ENCODE peak calls at places on chromosomes 7 and 10, in nine cellular contexts. X is prostate gland, G is lower lobe of right lung, L is neuronal stem cell, R is PC-3, Y is SK-N-SH, I is HepG2, J is left ventricle myocardium inferior, O is cardiac muscle cell. D is an unnamed sample. For H3K27me3 and H3K36me3, the result is how much of the 10 kb centered on the place peaks cover.

GRCh38 chr10:89384474-89385324 is 6.8 kb downstream of the IFIT1B start:
- DNase-seq in R (no peak), L (no peak), G (no peak), J (no peak), Y (no peak), X (no peak), I (no peak), O (peak), D (no peak)

GRCh38 chr10:82390866-82391658 is 516.1 kb downstream of the NRG3 start:
- DNase-seq in J (no peak), O (no peak), L (no peak), G (no peak), Y (no peak), X (no peak), R (no peak), I (no peak), D (no peak)

GRCh38 chr10:60943372-60944158 is 420 bp downstream of the RHOBTB1 start:
- DNase-seq in Y (peak), J (peak), I (peak), X (peak), O (peak), R (peak), G (peak), L (peak), D (peak)

GRCh38 chr7:3888096-3888495 is 587.0 kb downstream of the SDK1 start:
- DNase-seq in J (no peak), R (no peak), X (no peak), G (no peak), Y (no peak), O (no peak), L (no peak), I (no peak), D (no peak)

GRCh38 chr10:92222603-92223275 is 68.1 kb downstream of the CPEB3 start:
- DNase-seq in G (no peak), R (peak), J (no peak), O (peak), X (no peak), I (no peak), Y (no peak), L (no peak), D (peak)

GRCh38 chr7:92781117-92781720 is 55.2 kb downstream of the CDK6 start:
- DNase-seq in X (no peak), I (peak), Y (peak), G (no peak), R (peak), L (no peak), O (peak), J (peak), D (no peak)

GRCh38 chr7:91492773-91493172 is 228.5 kb downstream of the FZD1 start:
- DNase-seq in O (no peak), L (no peak), Y (no peak), G (no peak), R (no peak), J (no peak), I (no peak), X (no peak), D (no peak)

GRCh38 chr10:69124558-69125121 is 662 bp downstream of the VPS26A start:
- DNase-seq in L (no peak), X (peak), O (peak), Y (peak), J (peak), G (peak), I (peak), R (peak), D (peak)

GRCh38 chr7:127066974-127067373 is 185.8 kb downstream of the GRM8 start:
- DNase-seq in J (no peak), I (peak), L (no peak), X (peak), Y (no peak), G (no peak), O (no peak), R (no peak), D (no peak)

GRCh38 chr10:17146888-17147287 is 17.3 kb upstream of the CUBN start:
- DNase-seq in O (no peak), R (no peak), Y (no peak), G (no peak), J (no peak), I (no peak), L (no peak), X (no peak), D (no peak)

GRCh38 chr10:116464257-116464656 is 36.6 kb downstream of the PNLIPRP3 start:
- DNase-seq in G (no peak), J (no peak), R (no peak), L (no peak), Y (no peak), X (no peak), O (no peak), I (no peak), D (no peak)

GRCh38 chr10:92830478-92831389 is 17.6 kb upstream of the EXOC6 start:
- DNase-seq in J (no peak), G (no peak), L (no peak), I (no peak), R (no peak), Y (no peak), O (no peak), X (no peak), D (no peak)

GRCh38 chr7:87218941-87219544 is 489 bp downstream of the TMEM243 start:
- DNase-seq in I (peak), G (peak), L (peak), X (peak), Y (peak), J (peak), R (peak), O (peak), D (no peak)

GRCh38 chr7:149881328-149882263 is 7.8 kb downstream of the ATP6V0E2 start:
- DNase-seq in O (no peak), G (no peak), Y (no peak), I (no peak), R (no peak), X (no peak), J (no peak), L (no peak), D (no peak)

GRCh38 chr10:80164596-80164995 is 32.1 kb downstream of the PLAC9 start:
- DNase-seq in I (no peak), L (no peak), X (no peak), G (no peak), Y (no peak), R (no peak), J (no peak), O (no peak), D (no peak)

GRCh38 chr7:155815332-155816191 is 3.3 kb upstream of the SHH start:
- DNase-seq in R (peak), L (no peak), G (peak), X (peak), J (no peak), I (no peak), O (peak), Y (peak), D (peak)

GRCh38 chr10:12393831-12394230 is 44.5 kb downstream of the CAMK1D start:
- DNase-seq in X (no peak), O (no peak), Y (no peak), G (no peak), I (no peak), R (no peak), L (no peak), J (no peak), D (no peak)

GRCh38 chr10:84499846-84500245 is 171.5 kb downstream of the CCSER2 start:
- DNase-seq in J (no peak), O (no peak), X (no peak), Y (peak), I (no peak), R (no peak), L (peak), G (no peak), D (no peak)

GRCh38 chr7:20307119-20307518 is 23.6 kb upstream of the ITGB8 start:
- DNase-seq in X (no peak), R (no peak), Y (no peak), L (peak), G (no peak), I (no peak), O (peak), J (no peak), D (peak)

GRCh38 chr7:77293046-77293445 is 93.4 kb upstream of the FGL2 start:
- DNase-seq in O (no peak), X (no peak), I (no peak), G (no peak), Y (no peak), R (no peak), J (no peak), L (no peak), D (no peak)

GRCh38 chr10:35471455-35471854 is 133.7 kb upstream of the GJD4 start:
- DNase-seq in G (no peak), L (no peak), X (no peak), J (no peak), I (no peak), Y (no peak), R (no peak), O (no peak), D (no peak)

GRCh38 chr7:117673367-117673766 is 193.5 kb downstream of the CFTR start:
- DNase-seq in J (peak), R (no peak), X (peak), I (no peak), L (peak), G (peak), O (peak), Y (no peak), D (no peak)

GRCh38 chr7:35494407-35494806 is 200.5 kb downstream of the HERPUD2 start:
- DNase-seq in X (no peak), O (no peak), I (no peak), R (no peak), Y (no peak), G (no peak), J (no peak), L (no peak), D (no peak)

GRCh38 chr10:21526952-21527633 is 1.6 kb upstream of the SKIDA1 start:
- DNase-seq in X (peak), G (peak), R (peak), O (peak), J (peak), I (peak), L (no peak), Y (peak), D (peak)

GRCh38 chr10:101226888-101227736 is 2.2 kb downstream of the LBX1 start:
- DNase-seq in G (no peak), L (no peak), R (no peak), I (no peak), J (no peak), Y (peak), O (no peak), X (no peak), D (no peak)
- H3K27me3 ChIP-seq in G (half or more), L (half or more), R (half or more), I (under half), J (half or more), Y (half or more), O (half or more), X (half or more), D (half or more)

DNA sequence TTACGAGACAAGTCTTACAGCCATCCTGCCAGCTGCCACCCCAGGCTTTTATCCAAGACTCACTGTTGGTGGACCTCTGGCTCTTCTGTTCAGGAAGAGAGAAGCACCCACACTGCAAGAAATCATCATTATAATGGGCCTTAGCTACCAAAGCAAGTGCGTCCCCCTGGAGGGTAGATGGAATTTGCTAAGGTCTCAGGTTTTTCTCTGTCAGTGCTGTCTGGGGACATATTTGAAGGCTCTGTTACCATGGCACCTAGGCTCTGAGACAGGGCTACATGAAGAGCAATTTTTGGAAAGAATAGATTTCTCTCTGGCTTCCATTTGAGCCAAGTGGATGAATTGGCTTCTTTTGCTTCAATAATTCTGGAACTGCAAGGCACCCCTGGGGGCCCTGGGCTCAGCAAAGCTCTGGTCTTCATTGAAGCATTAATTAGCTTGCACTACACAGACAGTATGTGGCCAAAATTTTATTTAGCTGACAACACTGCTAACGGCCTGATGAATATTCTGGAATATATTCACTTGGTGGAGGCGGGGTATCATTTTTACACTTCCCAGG is 349.1 kb upstream of the GALNT17 start:
- DNase-seq in R (no peak), I (no peak), Y (no peak), J (no peak), X (no peak), G (no peak), O (no peak), L (no peak), D (no peak)
- H3K36me3 ChIP-seq in R (under half), I (under half), Y (half or more), J (half or more), X (under half), G (half or more), O (under half), L (half or more), D (under half)

GRCh38 chr10:88256013-88256680 is 327.0 kb downstream of the RNLS start:
- DNase-seq in Y (no peak), X (no peak), R (no peak), J (peak), G (no peak), I (no peak), L (no peak), O (peak), D (peak)
- H3K27ac ChIP-seq in Y (no peak), X (no peak), R (no peak), J (peak), G (no peak), I (no peak), L (no peak), O (no peak), D (no peak)

DNA sequence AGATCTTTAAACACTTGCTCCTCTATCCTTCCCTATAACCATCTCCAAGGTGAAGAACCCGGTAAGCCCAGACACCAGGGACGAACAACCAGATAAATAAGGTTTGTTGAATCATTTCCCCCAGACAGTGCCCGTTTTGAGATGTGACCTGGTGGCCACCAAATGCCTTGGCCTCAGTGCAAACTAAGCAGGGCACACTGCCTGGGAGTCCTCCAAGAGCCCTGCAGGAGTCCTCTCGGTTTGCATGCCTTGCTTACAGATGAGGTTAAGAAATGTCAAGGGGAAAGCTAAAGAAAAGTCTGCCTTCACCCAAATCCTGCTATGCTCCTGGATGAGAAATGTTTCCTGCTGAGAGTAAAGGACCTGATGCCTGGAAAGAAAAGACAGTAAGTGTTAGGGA is 31.6 kb downstream of the SLIT1 start:
- DNase-seq in G (no peak), Y (no peak), O (no peak), L (no peak), X (no peak), R (no peak), I (no peak), J (no peak), D (no peak)
- H3K27me3 ChIP-seq in G (under half), Y (under half), O (under half), L (under half), X (under half), R (under half), I (under half), J (under half), D (under half)

GRCh38 chr7:102215281-102215680 is 71.4 kb upstream of the SH2B2 start:
- DNase-seq in I (no peak), Y (no peak), X (no peak), L (no peak), O (no peak), R (no peak), J (no peak), G (no peak), D (no peak)
- H3K36me3 ChIP-seq in I (under half), Y (under half), X (under half), L (under half), O (under half), R (under half), J (under half), G (under half), D (under half)

DNA sequence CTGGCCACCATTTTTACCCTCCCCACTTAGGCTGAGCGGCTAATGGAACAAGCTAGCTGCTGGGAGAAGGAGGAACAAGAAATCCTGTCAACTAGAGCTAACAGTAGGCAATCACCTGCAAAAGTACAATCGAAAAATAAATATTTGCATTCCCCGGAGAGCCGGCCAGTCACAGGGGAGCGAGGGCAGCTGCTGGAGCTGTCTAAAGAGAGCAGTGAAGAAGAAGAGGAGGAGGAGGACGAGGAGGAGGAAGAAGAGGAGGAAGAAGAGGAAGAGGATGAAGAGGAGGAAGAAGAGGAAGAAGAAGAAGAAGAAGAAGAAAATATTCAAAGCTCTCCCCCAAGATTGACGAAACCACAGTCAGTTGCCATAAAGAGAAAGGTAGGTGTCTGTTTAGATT is 89.6 kb upstream of the SAMD8 start:
- DNase-seq in O (no peak), I (peak), G (no peak), L (no peak), R (peak), X (peak), Y (no peak), J (no peak), D (no peak)
- H3K27ac ChIP-seq in O (no peak), I (peak), G (peak), L (no peak), R (peak), X (peak), Y (no peak), J (no peak), D (no peak)